ENCODE peak calls at places on chromosome 18, in four cellular contexts. C, K, Z and O are unnamed samples.

GRCh38 chr18:77101410-77102245 is 31.0 kb downstream of the MBP start:
- DNase-seq in K (peak), C (peak), Z (no peak), O (no peak)

GRCh38 chr18:22108674-22109073 is 60.7 kb upstream of the GATA6 start:
- DNase-seq in K (no peak), C (no peak), Z (no peak), O (no peak)

GRCh38 chr18:21831413-21831831 is 90.8 kb downstream of the MIB1 start:
- DNase-seq in Z (no peak), K (no peak), C (no peak), O (no peak)

GRCh38 chr18:78635093-78635800 is 344.4 kb upstream of the SALL3 start:
- DNase-seq in K (no peak), C (no peak), Z (no peak), O (peak)

GRCh38 chr18:47470941-47471340 is 219.5 kb upstream of the SKOR2 start:
- DNase-seq in Z (no peak), K (no peak), C (no peak), O (no peak)

GRCh38 chr18:75966431-75966830 is 528.6 kb downstream of the ZNF516 start:
- DNase-seq in C (no peak), K (no peak), Z (no peak), O (no peak)

GRCh38 chr18:48921305-48922202 is 29.2 kb downstream of the SMAD7 start:
- DNase-seq in Z (no peak), K (no peak), C (no peak), O (no peak)

GRCh38 chr18:28112056-28112470 is 64.9 kb downstream of the CDH2 start:
- DNase-seq in Z (no peak), K (no peak), C (no peak), O (no peak)